ENCODE peak calls at places on chromosomes 12 and 14, in nine cellular contexts. U is HCT116, I is upper lobe of right lung, L is neural crest cell, V is cardiac muscle cell, W is GM12865, G is BJ, H is psoas muscle, P is brain microvascular endothelial cell. C is an unnamed sample.

GRCh38 chr12:66241061-66242043 is 52.3 kb downstream of the IRAK3 start:
- DNase-seq in U (no peak), I (no peak), L (no peak), V (peak), W (no peak), G (peak), H (no peak), P (peak), C (no peak)

GRCh38 chr12:51866762-51867161 is 18.2 kb upstream of the FIGNL2 start:
- DNase-seq in U (no peak), I (peak), L (no peak), V (no peak), W (no peak), G (no peak), H (no peak), P (no peak), C (no peak)

GRCh38 chr12:109307051-109307450 is 2.0 kb downstream of the FOXN4 start:
- DNase-seq in U (no peak), I (no peak), L (no peak), V (no peak), W (no peak), G (no peak), H (no peak), P (no peak), C (no peak)

GRCh38 chr12:78447373-78447772 is 417.2 kb upstream of the SYT1 start:
- DNase-seq in U (no peak), I (no peak), L (no peak), V (no peak), W (no peak), G (no peak), H (no peak), P (no peak), C (no peak)

GRCh38 chr12:103469716-103470115 is 26.1 kb downstream of the C12orf42 start:
- DNase-seq in U (no peak), I (no peak), L (no peak), V (no peak), W (peak), G (no peak), H (no peak), P (no peak), C (no peak)

GRCh38 chr14:94769413-94770250 is at the start of gene GSC:
- DNase-seq in U (no peak), I (no peak), L (peak), V (peak), W (no peak), G (no peak), H (peak), P (no peak), C (no peak)

GRCh38 chr12:58537278-58537677 is 383.0 kb downstream of the LRIG3 start:
- DNase-seq in U (no peak), I (no peak), L (no peak), V (peak), W (no peak), G (no peak), H (no peak), P (peak), C (no peak)

GRCh38 chr12:104825408-104825807 is 132.7 kb downstream of the SLC41A2 start:
- DNase-seq in U (no peak), I (no peak), L (no peak), V (peak), W (peak), G (no peak), H (no peak), P (peak), C (no peak)

GRCh38 chr12:53977596-53978464 is 3.1 kb upstream of the HOTAIR start:
- DNase-seq in U (no peak), I (no peak), L (no peak), V (no peak), W (peak), G (no peak), H (no peak), P (no peak), C (no peak)

GRCh38 chr14:96953443-96953842 is 156.3 kb downstream of the VRK1 start:
- DNase-seq in U (no peak), I (no peak), L (no peak), V (no peak), W (no peak), G (no peak), H (no peak), P (no peak), C (no peak)

GRCh38 chr12:111408686-111409402 is 3.1 kb downstream of the SH2B3 start:
- DNase-seq in U (no peak), I (no peak), L (no peak), V (no peak), W (no peak), G (no peak), H (no peak), P (no peak), C (peak)

GRCh38 chr14:70317091-70317968 is 42.2 kb downstream of the COX16 start:
- DNase-seq in U (no peak), I (no peak), L (no peak), V (no peak), W (no peak), G (no peak), H (no peak), P (no peak), C (no peak)

GRCh38 chr14:70320294-70320693 is 39.2 kb downstream of the COX16 start:
- DNase-seq in U (no peak), I (no peak), L (no peak), V (no peak), W (no peak), G (no peak), H (no peak), P (no peak), C (no peak)

GRCh38 chr14:70318635-70319013 is 40.9 kb downstream of the COX16 start:
- DNase-seq in U (no peak), I (no peak), L (no peak), V (no peak), W (no peak), G (no peak), H (no peak), P (no peak), C (no peak)

GRCh38 chr14:70315942-70316341 is 43.5 kb downstream of the COX16 start:
- DNase-seq in U (no peak), I (no peak), L (no peak), V (no peak), W (no peak), G (no peak), H (no peak), P (no peak), C (no peak)

GRCh38 chr14:70317969-70318634 is 41.4 kb downstream of the COX16 start:
- DNase-seq in U (peak), I (no peak), L (peak), V (peak), W (peak), G (peak), H (no peak), P (peak), C (peak)
- TF ChIP-seq CTCF in U (peak), I (peak), L (peak), V (peak), W (peak), G (peak), H (peak), P (peak), C (peak)

GRCh38 chr14:100279133-100279532 is 27.1 kb downstream of the SLC25A29 start:
- DNase-seq in U (no peak), I (no peak), L (no peak), V (no peak), W (no peak), G (no peak), H (no peak), P (no peak), C (no peak)
- TF ChIP-seq CTCF in U (no peak), I (no peak), L (no peak), V (no peak), W (no peak), G (no peak), H (no peak), P (no peak), C (no peak)

GRCh38 chr14:25411933-25412757 is 362.2 kb upstream of the STXBP6 start:
- DNase-seq in U (no peak), I (no peak), L (peak), V (peak), W (no peak), G (no peak), H (no peak), P (no peak), C (no peak)
- TF ChIP-seq CTCF in U (no peak), I (peak), L (peak), V (no peak), W (no peak), G (no peak), H (no peak), P (no peak), C (no peak)

GRCh38 chr12:49716546-49716945 is 9.3 kb upstream of the FMNL3 start:
- DNase-seq in U (no peak), I (no peak), L (no peak), V (no peak), W (peak), G (no peak), H (no peak), P (no peak), C (peak)

DNA sequence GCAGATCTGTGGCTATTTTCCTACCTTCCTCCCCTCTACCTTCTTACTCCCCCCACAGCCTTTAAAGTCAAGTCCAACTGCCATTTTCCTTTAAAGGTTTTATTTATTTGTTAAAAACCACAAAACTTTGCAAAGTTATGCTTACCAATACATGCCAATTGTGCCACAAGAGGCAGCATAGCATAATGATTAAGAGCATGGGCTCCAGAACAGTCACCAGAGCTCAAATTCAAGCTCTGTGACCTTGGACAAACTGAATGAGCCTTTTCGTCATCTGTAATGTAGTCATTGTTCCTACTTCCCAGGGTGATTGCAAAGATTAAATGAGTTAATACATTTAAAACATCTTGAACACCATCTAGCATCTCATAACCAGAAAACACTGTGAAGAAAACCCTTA is 13.0 kb upstream of the FMNL3 start:
- DNase-seq in U (no peak), I (no peak), L (no peak), V (no peak), W (no peak), G (no peak), H (no peak), P (no peak), C (no peak)
- TF ChIP-seq CTCF in U (no peak), I (no peak), L (no peak), V (no peak), W (peak), G (no peak), H (no peak), P (no peak), C (no peak)

GRCh38 chr14:61428261-61428660 is 106.9 kb downstream of the PRKCH start:
- DNase-seq in U (no peak), I (no peak), L (no peak), V (no peak), W (no peak), G (no peak), H (no peak), P (no peak), C (no peak)
- TF ChIP-seq CTCF in U (no peak), I (no peak), L (no peak), V (no peak), W (no peak), G (no peak), H (no peak), P (no peak), C (no peak)

DNA sequence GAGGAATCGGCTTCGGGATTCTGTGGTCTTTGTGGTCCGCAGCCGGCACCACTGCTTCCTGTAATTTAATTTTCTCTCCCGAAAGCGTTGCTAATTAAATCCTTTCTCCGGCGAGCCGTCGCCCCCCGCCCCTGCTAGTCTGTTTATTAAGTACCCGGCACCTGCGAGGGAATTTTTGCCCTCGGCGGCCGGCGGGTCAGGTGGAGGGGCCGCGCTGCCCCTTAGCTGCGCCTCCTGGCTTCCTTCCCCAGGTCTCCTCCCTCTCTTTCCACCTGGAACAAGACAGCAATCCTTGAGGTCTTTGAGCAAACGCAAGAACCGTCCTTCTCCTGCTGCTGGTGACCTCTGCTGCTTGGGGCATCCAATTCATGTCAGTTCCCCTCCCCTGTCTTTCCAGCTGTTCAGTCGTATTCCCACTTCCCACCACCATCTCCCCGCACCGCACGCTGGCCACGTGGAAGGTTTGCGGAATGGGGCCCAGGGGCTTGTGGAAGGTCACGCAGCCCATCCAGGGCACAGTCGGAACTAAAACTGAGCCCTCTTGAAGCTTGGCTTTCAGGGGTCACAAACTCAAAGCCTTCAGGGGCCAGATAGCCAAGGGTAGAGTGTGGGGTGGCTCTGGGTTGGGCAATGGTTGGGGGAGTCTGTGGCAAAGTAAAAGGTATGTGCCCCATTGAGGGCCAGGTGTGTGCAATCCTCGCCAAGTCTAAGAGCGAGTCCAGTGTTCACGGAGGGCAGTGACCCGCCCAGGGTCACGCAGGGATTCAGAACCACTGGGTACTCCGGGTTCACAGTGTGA is 16.1 kb downstream of the ZDHHC22 start:
- DNase-seq in U (no peak), I (no peak), L (no peak), V (no peak), W (no peak), G (no peak), H (no peak), P (no peak), C (no peak)
- TF ChIP-seq CTCF in U (no peak), I (no peak), L (peak), V (no peak), W (no peak), G (no peak), H (peak), P (no peak), C (no peak)